ENCODE peak calls at places on chromosomes 6 and 20, in eight cellular contexts. Q is midbrain; V is stimulated activated CD4-positive, alpha-beta T cell treated with anti-CD3 and anti-CD28 coated beads, Interleukin-12 subunit alpha, Interleukin-12 subunit beta, amount 100 ng/mL, for 4 hours; C is SK-MEL-5; M is activated CD4-positive, alpha-beta T cell treated with anti-CD3 and anti-CD28 coated beads, Interleukin-2, amount 50 U/mL, for 24 hours; R is RCC 7860; H is fibroblast of lung; T is psoas muscle. D is an unnamed sample.

GRCh38 chr20:1664911-1665310 is 7.3 kb upstream of the SIRPG start:
- DNase-seq in Q (no peak), T (no peak), V (peak; percentile 48), M (peak; percentile 59), H (no peak), R (no peak), C (no peak), D (no peak)

GRCh38 chr6:123668063-123668462 is 31.3 kb upstream of the TRDN start:
- DNase-seq in H (no peak), M (no peak), T (no peak), R (no peak), V (no peak), C (no peak), Q (no peak), D (no peak)

GRCh38 chr6:162620067-162620466 is 107.5 kb downstream of the PRKN start:
- DNase-seq in R (no peak), T (no peak), C (no peak), M (no peak), V (no peak), H (no peak), Q (no peak), D (no peak)

GRCh38 chr20:23995905-23996666 is 7.5 kb upstream of the GGTLC1 start:
- DNase-seq in V (peak; percentile 67), M (peak; percentile 37), R (peak; percentile 19), T (no peak), Q (peak; percentile 29), H (peak; percentile 51), C (peak; percentile 63), D (no peak)

GRCh38 chr20:59082981-59083380 is 40.4 kb upstream of the PRELID3B start:
- DNase-seq in R (no peak), V (no peak), H (no peak), T (no peak), M (no peak), C (no peak), Q (no peak), D (no peak)

GRCh38 chr6:89637960-89638319 is 607 bp downstream of the LYRM2 start:
- DNase-seq in T (no peak), M (no peak), C (no peak), V (no peak), H (no peak), Q (no peak), R (no peak), D (no peak)

GRCh38 chr6:134041093-134041492 is 11.3 kb downstream of the SLC2A12 start:
- DNase-seq in V (no peak), R (no peak), H (peak; percentile 76), C (peak; percentile 15), M (no peak), T (no peak), Q (no peak), D (no peak)

GRCh38 chr6:53811746-53812145 is 16.9 kb downstream of the LRRC1 start:
- DNase-seq in C (no peak), R (no peak), H (no peak), V (no peak), M (no peak), T (no peak), Q (no peak), D (no peak)

GRCh38 chr6:13526718-13527668 is 39.6 kb upstream of the GFOD1 start:
- DNase-seq in H (no peak), T (peak; percentile 78), V (no peak), Q (no peak), C (no peak), M (no peak), R (no peak), D (no peak)

GRCh38 chr6:160337301-160337700 is 10.9 kb upstream of the SLC22A3 start:
- DNase-seq in Q (no peak), V (no peak), C (no peak), R (peak; percentile 50), T (no peak), H (no peak), M (no peak), D (no peak)

GRCh38 chr6:4805553-4806307 is 29.5 kb downstream of the CDYL start:
- DNase-seq in T (peak; percentile 70), M (no peak), H (peak; percentile 41), V (peak; percentile 24), C (peak; percentile 71), R (no peak), Q (peak; percentile 32), D (no peak)

GRCh38 chr20:23129256-23129655 is 43.1 kb upstream of the CD93 start:
- DNase-seq in M (no peak), V (no peak), R (no peak), C (no peak), T (no peak), H (no peak), Q (no peak), D (no peak)

GRCh38 chr20:2515203-2515602 is 6.5 kb upstream of the ZNF343 start:
- DNase-seq in V (no peak), H (peak; percentile 19), C (no peak), T (no peak), M (no peak), Q (no peak), R (no peak), D (no peak)

GRCh38 chr6:36319834-36320233 is 16.9 kb downstream of the BNIP5 start:
- DNase-seq in Q (no peak), T (no peak), R (no peak), C (no peak), H (no peak), M (no peak), V (no peak), D (no peak)

GRCh38 chr6:126337323-126337722 is 2.6 kb upstream of the CENPW start:
- DNase-seq in C (no peak), T (no peak), R (no peak), Q (peak; percentile 2), H (peak; percentile 89), V (no peak), M (no peak), D (no peak)

GRCh38 chr6:93786474-93787330 is 367.3 kb upstream of the EPHA7 start:
- DNase-seq in C (peak; percentile 22), V (no peak), H (no peak), R (peak; percentile 33), T (no peak), M (no peak), Q (no peak), D (no peak)

GRCh38 chr6:157281570-157281969 is 41.7 kb downstream of the TMEM242 start:
- DNase-seq in T (no peak), Q (no peak), H (no peak), M (no peak), R (peak; percentile 17), C (peak; percentile 55), V (no peak), D (no peak)

GRCh38 chr20:61763740-61764400 is 301.8 kb downstream of the TAF4 start:
- DNase-seq in V (no peak), C (no peak), Q (no peak), R (no peak), T (peak; percentile 13), H (no peak), M (no peak), D (peak; percentile 66)

GRCh38 chr20:5719861-5720401 is 30.3 kb upstream of the SHLD1 start:
- DNase-seq in M (no peak), C (no peak), R (peak; percentile 63), V (no peak), H (no peak), T (no peak), Q (no peak), D (no peak)

GRCh38 chr20:53809728-53810365 is 216.2 kb upstream of the ZNF217 start:
- DNase-seq in V (no peak), R (no peak), T (no peak), H (no peak), Q (no peak), M (no peak), C (no peak), D (no peak)

GRCh38 chr6:51541847-51542246 is 545.6 kb downstream of the PKHD1 start:
- DNase-seq in M (no peak), T (no peak), V (no peak), Q (peak; percentile 28), H (no peak), C (peak; percentile 61), R (no peak), D (no peak)

GRCh38 chr20:37538003-37538402 is 10.3 kb upstream of the BLCAP start:
- DNase-seq in H (peak; percentile 49), Q (no peak), T (no peak), C (peak; percentile 68), V (no peak), M (no peak), R (no peak), D (peak; percentile 49)

GRCh38 chr20:17568972-17569471 is 853 bp upstream of the DSTN start:
- DNase-seq in H (peak; percentile 97), Q (peak; percentile 44), V (peak; percentile 10), C (peak; percentile 88), M (no peak), T (peak; percentile 86), R (peak; percentile 91), D (peak; percentile 96)

GRCh38 chr6:41028618-41029486 is 10.2 kb downstream of the UNC5CL start:
- DNase-seq in M (no peak), Q (no peak), T (no peak), R (no peak), C (no peak), V (no peak), H (peak; percentile 9), D (no peak)

GRCh38 chr6:94446120-94446519 is 1026.8 kb upstream of the EPHA7 start:
- DNase-seq in V (no peak), C (no peak), H (no peak), R (no peak), T (no peak), M (no peak), Q (no peak), D (no peak)

GRCh38 chr6:118029967-118030366 is 122.9 kb downstream of the SLC35F1 start:
- DNase-seq in Q (no peak), C (no peak), V (no peak), H (no peak), T (no peak), R (no peak), M (no peak), D (no peak)

GRCh38 chr6:130997061-130997753 is 65.8 kb downstream of the EPB41L2 start:
- DNase-seq in M (no peak), C (peak; percentile 53), H (peak; percentile 38), R (no peak), V (no peak), T (no peak), Q (peak; percentile 20), D (no peak)

GRCh38 chr6:5086294-5086890 is 1.3 kb downstream of the PPP1R3G start:
- DNase-seq in Q (no peak), V (no peak), C (no peak), T (peak; percentile 61), M (no peak), R (no peak), H (no peak), D (peak; percentile 78)

GRCh38 chr6:151763303-151763702 is 44.2 kb upstream of the ESR1 start:
- DNase-seq in M (no peak), T (no peak), Q (no peak), V (no peak), R (no peak), H (peak; percentile 13), C (peak; percentile 57), D (no peak)

D was measured in posterior vena cava.